ENCODE peak calls at places on chromosomes 11 and 22, in eight cellular contexts. One of them, this sample, is unnamed.

GRCh38 chr11:119859684-119860083 is 130.7 kb upstream of the NECTIN1 start:
- DNase-seq in uterus: no peak
- DNase-seq in upper lobe of right lung: no peak
- DNase-seq in endothelial cell: no peak
- DNase-seq in fibroblast of mammary gland: no peak
- DNase-seq in mesothelial cell of epicardium: no peak
- DNase-seq in HFFc6: no peak
- DNase-seq in nephron progenitor cell: no peak
- DNase-seq in this sample: no peak

GRCh38 chr11:59292611-59293010 is 66.1 kb upstream of the OR5AN1 start:
- DNase-seq in uterus: no peak
- DNase-seq in upper lobe of right lung: no peak
- DNase-seq in endothelial cell: no peak
- DNase-seq in fibroblast of mammary gland: no peak
- DNase-seq in mesothelial cell of epicardium: no peak
- DNase-seq in HFFc6: no peak
- DNase-seq in nephron progenitor cell: no peak
- DNase-seq in this sample: no peak

GRCh38 chr22:17436981-17437410 is 67.7 kb downstream of the CECR2 start:
- DNase-seq in uterus: no peak
- DNase-seq in upper lobe of right lung: no peak
- DNase-seq in endothelial cell: no peak
- DNase-seq in fibroblast of mammary gland: no peak
- DNase-seq in mesothelial cell of epicardium: no peak
- DNase-seq in HFFc6: no peak
- DNase-seq in nephron progenitor cell: peak
- DNase-seq in this sample: peak

GRCh38 chr22:40237241-40237640 is 59.5 kb downstream of the TNRC6B start:
- DNase-seq in uterus: no peak
- DNase-seq in upper lobe of right lung: no peak
- DNase-seq in endothelial cell: no peak
- DNase-seq in fibroblast of mammary gland: no peak
- DNase-seq in mesothelial cell of epicardium: no peak
- DNase-seq in HFFc6: no peak
- DNase-seq in nephron progenitor cell: no peak
- DNase-seq in this sample: no peak

GRCh38 chr11:119356349-119357031 is 10.0 kb upstream of the MFRP start:
- DNase-seq in uterus: peak
- DNase-seq in upper lobe of right lung: peak
- DNase-seq in endothelial cell: peak
- DNase-seq in fibroblast of mammary gland: peak
- DNase-seq in mesothelial cell of epicardium: peak
- DNase-seq in HFFc6: peak
- DNase-seq in nephron progenitor cell: peak
- DNase-seq in this sample: peak

GRCh38 chr11:77193915-77194830 is 66.1 kb downstream of the MYO7A start:
- DNase-seq in uterus: no peak
- DNase-seq in upper lobe of right lung: no peak
- DNase-seq in endothelial cell: no peak
- DNase-seq in fibroblast of mammary gland: no peak
- DNase-seq in mesothelial cell of epicardium: no peak
- DNase-seq in HFFc6: no peak
- DNase-seq in nephron progenitor cell: no peak
- DNase-seq in this sample: no peak

GRCh38 chr11:103358251-103358650 is 249.0 kb downstream of the DYNC2H1 start:
- DNase-seq in uterus: no peak
- DNase-seq in upper lobe of right lung: no peak
- DNase-seq in endothelial cell: no peak
- DNase-seq in fibroblast of mammary gland: peak
- DNase-seq in mesothelial cell of epicardium: no peak
- DNase-seq in HFFc6: peak
- DNase-seq in nephron progenitor cell: no peak
- DNase-seq in this sample: no peak

GRCh38 chr22:29628982-29629381 is 25.5 kb downstream of the NF2 start:
- DNase-seq in uterus: no peak
- DNase-seq in upper lobe of right lung: no peak
- DNase-seq in endothelial cell: no peak
- DNase-seq in fibroblast of mammary gland: no peak
- DNase-seq in mesothelial cell of epicardium: no peak
- DNase-seq in HFFc6: no peak
- DNase-seq in nephron progenitor cell: no peak
- DNase-seq in this sample: no peak

GRCh38 chr11:65047581-65048422 is 6.8 kb downstream of the SAC3D1 start:
- DNase-seq in uterus: peak
- DNase-seq in upper lobe of right lung: no peak
- DNase-seq in endothelial cell: no peak
- DNase-seq in fibroblast of mammary gland: no peak
- DNase-seq in mesothelial cell of epicardium: no peak
- DNase-seq in HFFc6: no peak
- DNase-seq in nephron progenitor cell: no peak
- DNase-seq in this sample: no peak

GRCh38 chr11:30360741-30361140 is 37.8 kb downstream of the ARL14EP start:
- DNase-seq in uterus: no peak
- DNase-seq in upper lobe of right lung: no peak
- DNase-seq in endothelial cell: no peak
- DNase-seq in fibroblast of mammary gland: no peak
- DNase-seq in mesothelial cell of epicardium: no peak
- DNase-seq in HFFc6: no peak
- DNase-seq in nephron progenitor cell: no peak
- DNase-seq in this sample: no peak

GRCh38 chr11:66626926-66627325 is 10.5 kb downstream of the RBM14 start:
- DNase-seq in uterus: no peak
- DNase-seq in upper lobe of right lung: no peak
- DNase-seq in endothelial cell: no peak
- DNase-seq in fibroblast of mammary gland: no peak
- DNase-seq in mesothelial cell of epicardium: no peak
- DNase-seq in HFFc6: no peak
- DNase-seq in nephron progenitor cell: no peak
- DNase-seq in this sample: no peak

GRCh38 chr11:74123008-74123448 is 47.8 kb downstream of the C2CD3 start:
- DNase-seq in uterus: no peak
- DNase-seq in upper lobe of right lung: no peak
- DNase-seq in endothelial cell: no peak
- DNase-seq in fibroblast of mammary gland: no peak
- DNase-seq in mesothelial cell of epicardium: no peak
- DNase-seq in HFFc6: no peak
- DNase-seq in nephron progenitor cell: no peak
- DNase-seq in this sample: no peak

GRCh38 chr11:118892964-118893363 is 9.3 kb downstream of the CXCR5 start:
- DNase-seq in uterus: no peak
- DNase-seq in upper lobe of right lung: no peak
- DNase-seq in endothelial cell: no peak
- DNase-seq in fibroblast of mammary gland: no peak
- DNase-seq in mesothelial cell of epicardium: no peak
- DNase-seq in HFFc6: no peak
- DNase-seq in nephron progenitor cell: no peak
- DNase-seq in this sample: no peak

GRCh38 chr11:95092549-95093324 is 3.1 kb downstream of the ENDOD1 start:
- DNase-seq in uterus: no peak
- DNase-seq in upper lobe of right lung: no peak
- DNase-seq in endothelial cell: no peak
- DNase-seq in fibroblast of mammary gland: peak
- DNase-seq in mesothelial cell of epicardium: no peak
- DNase-seq in HFFc6: peak
- DNase-seq in nephron progenitor cell: no peak
- DNase-seq in this sample: peak

GRCh38 chr22:38850941-38851849 is 7.4 kb upstream of the NPTXR start:
- DNase-seq in uterus: no peak
- DNase-seq in upper lobe of right lung: no peak
- DNase-seq in endothelial cell: no peak
- DNase-seq in fibroblast of mammary gland: peak
- DNase-seq in mesothelial cell of epicardium: no peak
- DNase-seq in HFFc6: peak
- DNase-seq in nephron progenitor cell: no peak
- DNase-seq in this sample: no peak

GRCh38 chr22:35863432-35863831 is 145.8 kb downstream of the APOL5 start:
- DNase-seq in uterus: no peak
- DNase-seq in upper lobe of right lung: no peak
- DNase-seq in endothelial cell: no peak
- DNase-seq in fibroblast of mammary gland: no peak
- DNase-seq in mesothelial cell of epicardium: no peak
- DNase-seq in HFFc6: no peak
- DNase-seq in nephron progenitor cell: no peak
- DNase-seq in this sample: no peak

GRCh38 chr11:70524096-70524922 is 126.0 kb downstream of the CTTN start:
- DNase-seq in uterus: no peak
- DNase-seq in upper lobe of right lung: peak
- DNase-seq in endothelial cell: no peak
- DNase-seq in fibroblast of mammary gland: no peak
- DNase-seq in mesothelial cell of epicardium: no peak
- DNase-seq in HFFc6: no peak
- DNase-seq in nephron progenitor cell: no peak
- DNase-seq in this sample: no peak

GRCh38 chr22:19880786-19881569 is 26.3 kb upstream of the GNB1L start:
- DNase-seq in uterus: peak
- DNase-seq in upper lobe of right lung: peak
- DNase-seq in endothelial cell: peak
- DNase-seq in fibroblast of mammary gland: peak
- DNase-seq in mesothelial cell of epicardium: peak
- DNase-seq in HFFc6: peak
- DNase-seq in nephron progenitor cell: peak
- DNase-seq in this sample: peak

GRCh38 chr11:2702771-2703486 is 3.1 kb upstream of the KCNQ1OT1 start:
- DNase-seq in uterus: peak
- DNase-seq in upper lobe of right lung: no peak
- DNase-seq in endothelial cell: no peak
- DNase-seq in fibroblast of mammary gland: no peak
- DNase-seq in mesothelial cell of epicardium: no peak
- DNase-seq in HFFc6: no peak
- DNase-seq in nephron progenitor cell: no peak
- DNase-seq in this sample: no peak

GRCh38 chr22:26545827-26546226 is 33.6 kb upstream of the TFIP11 start:
- DNase-seq in uterus: no peak
- DNase-seq in upper lobe of right lung: no peak
- DNase-seq in endothelial cell: no peak
- DNase-seq in fibroblast of mammary gland: no peak
- DNase-seq in mesothelial cell of epicardium: no peak
- DNase-seq in HFFc6: no peak
- DNase-seq in nephron progenitor cell: no peak
- DNase-seq in this sample: no peak

GRCh38 chr22:26545385-26545784 is 33.1 kb upstream of the TFIP11 start:
- DNase-seq in uterus: no peak
- DNase-seq in upper lobe of right lung: no peak
- DNase-seq in endothelial cell: no peak
- DNase-seq in fibroblast of mammary gland: no peak
- DNase-seq in mesothelial cell of epicardium: no peak
- DNase-seq in HFFc6: no peak
- DNase-seq in nephron progenitor cell: no peak
- DNase-seq in this sample: no peak

GRCh38 chr22:26547837-26548236 is 35.6 kb upstream of the TFIP11 start:
- DNase-seq in uterus: no peak
- DNase-seq in upper lobe of right lung: no peak
- DNase-seq in endothelial cell: no peak
- DNase-seq in fibroblast of mammary gland: no peak
- DNase-seq in mesothelial cell of epicardium: no peak
- DNase-seq in HFFc6: no peak
- DNase-seq in nephron progenitor cell: no peak
- DNase-seq in this sample: no peak

GRCh38 chr22:26547426-26547825 is 35.2 kb upstream of the TFIP11 start:
- DNase-seq in uterus: no peak
- DNase-seq in upper lobe of right lung: no peak
- DNase-seq in endothelial cell: no peak
- DNase-seq in fibroblast of mammary gland: peak
- DNase-seq in mesothelial cell of epicardium: no peak
- DNase-seq in HFFc6: no peak
- DNase-seq in nephron progenitor cell: no peak
- DNase-seq in this sample: no peak

GRCh38 chr22:26546282-26546681 is 34.0 kb upstream of the TFIP11 start:
- DNase-seq in uterus: no peak
- DNase-seq in upper lobe of right lung: no peak
- DNase-seq in endothelial cell: no peak
- DNase-seq in fibroblast of mammary gland: no peak
- DNase-seq in mesothelial cell of epicardium: no peak
- DNase-seq in HFFc6: no peak
- DNase-seq in nephron progenitor cell: no peak
- DNase-seq in this sample: no peak
- TF ChIP-seq CTCF in uterus: no peak
- TF ChIP-seq CTCF in upper lobe of right lung: no peak
- TF ChIP-seq CTCF in endothelial cell: no peak
- TF ChIP-seq CTCF in fibroblast of mammary gland: no peak
- TF ChIP-seq CTCF in mesothelial cell of epicardium: no peak
- TF ChIP-seq CTCF in HFFc6: no peak
- TF ChIP-seq CTCF in nephron progenitor cell: no peak
- TF ChIP-seq CTCF in this sample: no peak

GRCh38 chr11:84549221-84549620 is 1077.9 kb downstream of the DLG2 start:
- DNase-seq in uterus: no peak
- DNase-seq in upper lobe of right lung: no peak
- DNase-seq in endothelial cell: no peak
- DNase-seq in fibroblast of mammary gland: peak
- DNase-seq in mesothelial cell of epicardium: no peak
- DNase-seq in HFFc6: no peak
- DNase-seq in nephron progenitor cell: no peak
- DNase-seq in this sample: no peak

GRCh38 chr11:84541711-84542340 is 1085.3 kb downstream of the DLG2 start:
- DNase-seq in uterus: no peak
- DNase-seq in upper lobe of right lung: no peak
- DNase-seq in endothelial cell: no peak
- DNase-seq in fibroblast of mammary gland: peak
- DNase-seq in mesothelial cell of epicardium: no peak
- DNase-seq in HFFc6: no peak
- DNase-seq in nephron progenitor cell: no peak
- DNase-seq in this sample: no peak

GRCh38 chr11:84543367-84544159 is 1083.6 kb downstream of the DLG2 start:
- DNase-seq in uterus: no peak
- DNase-seq in upper lobe of right lung: no peak
- DNase-seq in endothelial cell: no peak
- DNase-seq in fibroblast of mammary gland: no peak
- DNase-seq in mesothelial cell of epicardium: no peak
- DNase-seq in HFFc6: no peak
- DNase-seq in nephron progenitor cell: peak
- DNase-seq in this sample: no peak
- TF ChIP-seq CTCF in uterus: no peak
- TF ChIP-seq CTCF in upper lobe of right lung: no peak
- TF ChIP-seq CTCF in endothelial cell: no peak
- TF ChIP-seq CTCF in fibroblast of mammary gland: no peak
- TF ChIP-seq CTCF in mesothelial cell of epicardium: no peak
- TF ChIP-seq CTCF in HFFc6: no peak
- TF ChIP-seq CTCF in nephron progenitor cell: no peak
- TF ChIP-seq CTCF in this sample: no peak

DNA sequence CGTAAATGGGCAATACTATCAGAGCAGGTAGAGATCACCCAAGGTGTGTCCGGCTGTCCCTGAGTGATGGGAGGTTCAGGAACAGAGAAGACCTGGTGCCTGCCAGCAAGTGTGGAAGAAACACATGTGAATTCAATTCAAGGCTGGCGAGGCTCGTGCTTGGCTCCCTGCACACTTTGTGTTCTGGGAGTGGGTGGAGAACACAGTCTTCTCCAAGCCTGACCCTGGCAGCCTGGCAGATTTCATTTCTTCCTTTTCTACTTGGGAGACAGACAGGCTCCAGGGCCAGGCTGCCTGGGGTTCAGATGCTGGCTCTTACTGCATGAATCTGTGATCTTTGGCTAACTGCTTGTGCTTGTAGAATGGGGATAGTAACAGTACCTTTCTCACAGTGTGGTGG is 24.3 kb downstream of the TSPAN18 start:
- DNase-seq in uterus: peak
- DNase-seq in upper lobe of right lung: no peak
- DNase-seq in endothelial cell: no peak
- DNase-seq in fibroblast of mammary gland: no peak
- DNase-seq in mesothelial cell of epicardium: no peak
- DNase-seq in HFFc6: no peak
- DNase-seq in nephron progenitor cell: no peak
- DNase-seq in this sample: no peak
- TF ChIP-seq CTCF in uterus: no peak
- TF ChIP-seq CTCF in upper lobe of right lung: no peak
- TF ChIP-seq CTCF in endothelial cell: no peak
- TF ChIP-seq CTCF in fibroblast of mammary gland: no peak
- TF ChIP-seq CTCF in mesothelial cell of epicardium: no peak
- TF ChIP-seq CTCF in HFFc6: no peak
- TF ChIP-seq CTCF in nephron progenitor cell: no peak
- TF ChIP-seq CTCF in this sample: no peak

GRCh38 chr11:44865866-44866272 is 84.8 kb downstream of the TP53I11 start:
- DNase-seq in uterus: no peak
- DNase-seq in upper lobe of right lung: no peak
- DNase-seq in endothelial cell: no peak
- DNase-seq in fibroblast of mammary gland: no peak
- DNase-seq in mesothelial cell of epicardium: no peak
- DNase-seq in HFFc6: no peak
- DNase-seq in nephron progenitor cell: no peak
- DNase-seq in this sample: no peak
- TF ChIP-seq CTCF in uterus: no peak
- TF ChIP-seq CTCF in upper lobe of right lung: no peak
- TF ChIP-seq CTCF in endothelial cell: no peak
- TF ChIP-seq CTCF in fibroblast of mammary gland: no peak
- TF ChIP-seq CTCF in mesothelial cell of epicardium: no peak
- TF ChIP-seq CTCF in HFFc6: no peak
- TF ChIP-seq CTCF in nephron progenitor cell: no peak
- TF ChIP-seq CTCF in this sample: no peak

This sample was measured in neural crest cell.